ENCODE peak calls at places on chromosomes 5 and 9, in eight cellular contexts. O is bronchial epithelial cell, S is foreskin fibroblast, J is kidney epithelial cell, H is brain microvascular endothelial cell, M is BJ, D is transverse colon, U is retinal pigment epithelial cell. C is an unnamed sample.

GRCh38 chr5:87195616-87196015 is 72.1 kb upstream of the RASA1 start:
- DNase-seq in J (no peak), M (no peak), S (peak; percentile 20), H (peak; percentile 15), D (no peak), U (no peak), O (peak; percentile 6), C (peak; percentile 32)

GRCh38 chr5:18202147-18202546 is 567.9 kb downstream of the TAF11L14 start:
- DNase-seq in H (no peak), S (no peak), M (no peak), J (no peak), D (no peak), U (no peak), O (peak; percentile 36), C (no peak)

GRCh38 chr9:133117271-133118178 is 3.5 kb downstream of the RALGDS start:
- DNase-seq in D (no peak), O (no peak), J (no peak), S (no peak), H (no peak), M (no peak), U (no peak), C (peak; percentile 55)

GRCh38 chr9:88772602-88773001 is 218.7 kb upstream of the S1PR3 start:
- DNase-seq in H (no peak), S (no peak), U (no peak), O (peak; percentile 47), M (no peak), J (no peak), D (no peak), C (no peak)

GRCh38 chr9:137085918-137086530 is 761 bp upstream of the MAN1B1 start:
- DNase-seq in J (no peak), D (peak; percentile 54), U (no peak), O (peak; percentile 19), M (no peak), H (no peak), S (peak; percentile 53), C (peak; percentile 28)

GRCh38 chr9:70406446-70406862 is 8.0 kb downstream of the KLF9 start:
- DNase-seq in H (peak; percentile 59), M (no peak), U (no peak), S (peak; percentile 41), O (no peak), J (no peak), D (peak; percentile 33), C (peak; percentile 52)

GRCh38 chr5:106314221-106314824 is 1356.4 kb downstream of the EFNA5 start:
- DNase-seq in S (peak; percentile 56), H (no peak), U (no peak), J (no peak), M (no peak), D (no peak), O (no peak), C (peak; percentile 19)

GRCh38 chr5:176716320-176716719 is 69.0 kb downstream of the TSPAN17 start:
- DNase-seq in M (peak; percentile 4), D (no peak), J (no peak), H (peak; percentile 69), O (peak; percentile 59), U (peak; percentile 2), S (peak; percentile 73), C (peak; percentile 45)

GRCh38 chr5:145811834-145812625 is 23.1 kb downstream of the PRELID2 start:
- DNase-seq in J (no peak), D (no peak), M (no peak), S (peak; percentile 47), U (no peak), O (peak; percentile 46), H (peak; percentile 53), C (peak; percentile 54)

GRCh38 chr9:6149315-6149714 is 66.3 kb upstream of the IL33 start:
- DNase-seq in H (no peak), U (no peak), D (no peak), S (no peak), J (no peak), M (no peak), O (no peak), C (no peak)

GRCh38 chr9:6150483-6150882 is 65.1 kb upstream of the IL33 start:
- DNase-seq in U (no peak), H (no peak), D (no peak), S (no peak), J (no peak), M (no peak), O (no peak), C (no peak)

GRCh38 chr9:6147847-6148246 is 67.8 kb upstream of the IL33 start:
- DNase-seq in S (peak; percentile 7), O (peak; percentile 33), J (no peak), U (no peak), M (no peak), D (no peak), H (no peak), C (no peak)

GRCh38 chr9:6153425-6153824 is 62.2 kb upstream of the IL33 start:
- DNase-seq in M (no peak), J (peak; percentile 9), D (no peak), U (no peak), O (peak; percentile 98), H (no peak), S (peak; percentile 3), C (no peak)

DNA sequence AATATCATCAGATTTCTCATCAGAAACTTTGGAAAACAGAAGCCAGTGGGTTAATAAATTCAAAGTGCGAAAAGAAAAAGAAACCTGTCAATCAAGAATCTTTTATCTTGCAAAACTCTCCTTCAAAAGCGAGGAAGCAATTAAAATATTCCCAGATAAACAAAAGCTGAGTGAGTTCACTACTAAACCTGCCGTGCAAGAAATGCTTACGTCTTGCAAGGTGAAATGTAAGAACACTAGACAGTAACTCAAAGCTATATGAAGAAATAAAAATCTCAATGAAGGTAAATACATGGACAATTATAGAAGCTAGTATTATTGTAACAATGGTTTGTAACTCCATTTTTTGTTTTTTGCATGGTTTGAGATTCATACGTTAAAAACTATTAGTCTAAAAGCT is 62.8 kb upstream of the IL33 start:
- DNase-seq in U (no peak), D (no peak), S (no peak), H (no peak), O (peak; percentile 73), M (no peak), J (no peak), C (no peak)
- H3K4me3 ChIP-seq in U (no peak overlapping the region), D (no peak overlapping the region), S (no peak overlapping the region), H (no peak overlapping the region), O (no peak overlapping the region), M (no peak overlapping the region), J (no peak overlapping the region), C (no peak overlapping the region)

GRCh38 chr5:154191467-154192261 is 1.1 kb downstream of the GALNT10 start:
- DNase-seq in J (no peak), D (no peak), U (no peak), H (no peak), M (no peak), S (no peak), O (no peak), C (peak; percentile 34)

GRCh38 chr5:154193176-154193575 is 2.6 kb downstream of the GALNT10 start:
- DNase-seq in J (no peak), S (no peak), M (no peak), U (no peak), D (no peak), O (no peak), H (no peak), C (no peak)

GRCh38 chr5:154189256-154189818 is 1.2 kb upstream of the GALNT10 start:
- DNase-seq in S (no peak), D (peak; percentile 29), J (no peak), M (no peak), H (no peak), U (no peak), O (no peak), C (peak; percentile 24)

GRCh38 chr5:154190652-154191304 is at the start of gene GALNT10:
- DNase-seq in D (peak; percentile 70), H (no peak), J (no peak), O (no peak), M (no peak), U (no peak), S (peak; percentile 73), C (peak; percentile 53)

DNA sequence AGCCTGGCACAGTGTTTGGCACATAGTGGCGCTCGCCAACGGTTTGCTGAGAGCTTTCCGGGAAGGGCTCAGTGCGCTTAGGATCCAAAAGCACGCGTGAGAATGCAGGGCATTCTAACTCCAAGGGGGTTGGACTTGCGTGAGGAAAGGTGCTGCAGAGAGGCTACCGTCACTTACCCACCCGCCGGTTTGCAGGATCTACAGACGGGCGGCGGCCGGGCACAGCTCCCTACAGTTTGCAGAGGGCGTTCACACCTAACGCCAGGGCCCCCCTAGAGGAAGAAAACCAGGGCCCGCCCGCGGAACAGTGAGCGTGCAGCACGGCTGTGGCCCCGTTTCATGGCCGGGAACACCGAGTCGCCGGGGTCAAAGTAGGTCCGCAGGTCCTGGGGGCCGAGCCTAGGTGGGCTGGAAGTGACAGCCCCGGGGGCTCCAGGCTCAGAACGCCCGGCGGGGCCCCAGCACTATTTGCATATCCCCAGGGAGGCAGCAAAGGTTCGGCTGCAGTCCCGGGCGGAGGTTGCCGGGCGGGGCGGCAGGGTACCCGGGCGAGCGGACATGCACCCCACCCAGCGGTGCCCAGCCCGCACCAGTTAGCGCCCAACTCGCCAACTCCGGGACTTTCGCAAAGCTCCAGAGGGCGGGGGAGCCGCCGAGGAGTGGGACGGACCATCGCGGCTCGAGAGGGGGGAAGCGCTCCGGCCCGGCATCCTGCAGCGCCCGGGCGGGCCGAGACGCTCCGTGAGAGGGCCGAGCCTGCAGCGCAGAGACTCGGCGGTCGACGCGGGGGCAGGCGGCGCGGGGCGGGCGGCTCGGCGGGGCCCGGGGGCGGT is 498 bp upstream of the GALNT10 start:
- DNase-seq in O (peak; percentile 35), H (peak; percentile 51), S (peak; percentile 78), U (no peak), M (no peak), J (no peak), D (peak; percentile 90), C (peak; percentile 75)
- TF ChIP-seq CTCF in O (peak; percentile 60), H (peak; percentile 60), S (peak; percentile 59), U (peak; percentile 56), M (peak; percentile 57), J (peak; percentile 51), D (peak; percentile 34), C (peak; percentile 58)

GRCh38 chr5:65034782-65035181 is 266.1 kb downstream of the CWC27 start:
- DNase-seq in S (no peak), D (peak; percentile 13), J (no peak), U (no peak), M (no peak), O (no peak), H (no peak), C (no peak)
- H3K4me3 ChIP-seq in S (peak overlapping the region; percentile 62), D (peak overlapping the region; percentile 76), J (peak overlapping the region; percentile 61), U (peak overlapping the region; percentile 69), M (no peak overlapping the region), O (peak overlapping the region; percentile 71), H (no peak overlapping the region), C (no peak overlapping the region)

DNA sequence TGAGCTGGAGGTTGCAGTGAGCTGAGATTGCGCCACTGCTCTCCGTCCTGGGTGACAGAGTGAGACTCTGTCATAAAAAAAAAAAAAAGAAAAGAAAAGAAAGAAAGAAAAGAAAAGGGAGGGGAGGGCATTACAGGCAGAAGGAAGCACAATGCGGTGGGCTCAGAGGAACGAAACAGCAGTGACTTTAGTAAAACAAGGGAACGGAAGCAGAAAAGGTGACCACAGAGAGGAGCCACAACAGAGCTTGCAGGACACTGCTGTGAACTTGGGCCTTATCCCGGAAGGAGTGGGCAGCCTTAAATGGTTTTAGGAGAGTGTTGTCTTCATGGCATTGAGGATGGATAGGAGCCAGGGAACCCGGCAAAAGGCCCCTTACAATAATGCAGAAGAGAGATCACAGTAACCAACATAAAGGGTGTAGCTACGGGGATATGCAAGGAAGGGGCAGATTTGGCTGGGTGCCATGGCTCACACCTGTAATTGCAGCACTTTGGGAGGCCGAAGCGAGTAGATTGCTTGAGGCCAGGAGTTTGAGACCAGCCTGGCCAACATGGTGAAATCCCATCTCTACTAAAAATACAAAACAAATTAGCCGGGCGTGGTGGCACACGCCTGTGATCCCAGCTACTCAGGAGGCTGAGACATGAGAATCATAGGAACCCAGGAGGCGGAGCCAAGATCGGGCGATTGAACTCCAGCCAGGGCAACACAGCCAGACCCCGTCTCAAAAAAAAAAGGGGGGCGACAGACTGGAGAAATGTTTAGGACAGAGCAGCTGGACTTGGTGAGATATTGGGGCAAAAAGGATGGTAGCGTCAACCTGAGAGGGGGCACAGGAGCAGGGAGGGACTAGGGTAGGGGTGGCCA is 83.9 kb upstream of the ZBTB43 start:
- DNase-seq in O (no peak), H (no peak), D (no peak), J (no peak), U (no peak), M (no peak), S (no peak), C (no peak)
- TF ChIP-seq CTCF in O (no peak), H (no peak), D (no peak), J (no peak), U (no peak), M (no peak), S (no peak), C (no peak)